ENCODE peak calls at places on chromosomes 1 and 21, in ten cellular contexts. V is neural crest cell, C is MV-4-11, I is SK-MEL-5, A is NCI-H1694 treated with DMSO at 0.1 percent for 48 hours, Z is erythroblast, E is NCI-H2081, Y is colonic mucosa, F is omental fat pad, L is SW 1271. R is an unnamed sample.

GRCh38 chr21:20971296-20971921 is 26.8 kb upstream of the NCAM2 start:
- DNase-seq in I (peak; percentile 71), L (peak; percentile 12), V (peak; percentile 46), Y (peak; percentile 23), C (peak; percentile 59), F (no peak), A (peak; percentile 68), Z (peak; percentile 47), E (peak; percentile 53), R (peak; percentile 32)

GRCh38 chr1:202233824-202234223 is 40.2 kb downstream of the LGR6 start:
- DNase-seq in A (no peak), Y (no peak), Z (no peak), I (no peak), C (no peak), E (no peak), V (no peak), L (no peak), F (no peak), R (no peak)

GRCh38 chr1:29677028-29678024 is 441.0 kb downstream of the PTPRU start:
- DNase-seq in I (no peak), F (no peak), V (no peak), A (peak; percentile 86), Z (no peak), C (no peak), E (no peak), Y (no peak), L (no peak), R (no peak)

GRCh38 chr1:143698016-143698415 is 273.8 kb downstream of the FAM72C start:
- DNase-seq in Y (peak; percentile 77), C (peak; percentile 6), L (no peak), Z (peak; percentile 65), V (no peak), I (peak; percentile 82), F (no peak), A (peak; percentile 13), E (no peak), R (peak; percentile 47)

GRCh38 chr1:155013632-155014031 is 11.0 kb downstream of the ZBTB7B start:
- DNase-seq in Z (peak; percentile 64), C (no peak), A (no peak), I (no peak), Y (peak; percentile 38), L (no peak), E (no peak), V (no peak), F (no peak), R (no peak)

GRCh38 chr1:81547261-81547911 is 253.3 kb upstream of the ADGRL2 start:
- DNase-seq in A (no peak), C (no peak), E (no peak), L (no peak), F (no peak), Y (no peak), Z (no peak), I (peak; percentile 34), V (no peak), R (no peak)

GRCh38 chr1:158115126-158115525 is 65.6 kb upstream of the CD1D start:
- DNase-seq in Y (no peak), A (no peak), I (no peak), F (no peak), L (no peak), C (peak; percentile 61), E (no peak), Z (no peak), V (no peak), R (no peak)

GRCh38 chr1:69648486-69648885 is 80.8 kb downstream of the LRRC7 start:
- DNase-seq in A (peak; percentile 45), L (no peak), C (no peak), Z (no peak), V (no peak), I (no peak), E (peak; percentile 65), Y (no peak), F (no peak), R (no peak)

GRCh38 chr1:207282496-207283380 is 38.7 kb upstream of the CD55 start:
- DNase-seq in E (no peak), V (no peak), C (no peak), Y (peak; percentile 79), Z (no peak), L (no peak), F (no peak), A (no peak), I (no peak), R (no peak)

GRCh38 chr1:86394416-86394815 is 1.7 kb downstream of the ODF2L start:
- DNase-seq in Y (no peak), A (no peak), I (no peak), Z (no peak), V (no peak), F (no peak), L (no peak), C (no peak), E (no peak), R (peak; percentile 16)

GRCh38 chr1:101587749-101588148 is 350.9 kb downstream of the S1PR1 start:
- DNase-seq in F (no peak), I (no peak), L (no peak), A (no peak), E (no peak), V (no peak), Z (no peak), C (no peak), Y (peak; percentile 76), R (no peak)

GRCh38 chr1:107124705-107125104 is 16.1 kb upstream of the NTNG1 start:
- DNase-seq in L (no peak), A (no peak), V (no peak), Y (no peak), Z (no peak), I (no peak), C (no peak), E (no peak), F (no peak), R (no peak)

GRCh38 chr1:172533511-172534116 is 664 bp downstream of the SUCO start:
- DNase-seq in Y (peak; percentile 44), V (peak; percentile 4), L (no peak), C (no peak), I (no peak), F (no peak), A (no peak), E (peak; percentile 40), Z (peak; percentile 77), R (peak; percentile 36)

GRCh38 chr1:202272446-202272845 is 69.3 kb downstream of the UBE2T start:
- DNase-seq in C (no peak), Y (no peak), F (no peak), A (no peak), E (no peak), Z (no peak), I (no peak), L (no peak), V (no peak), R (no peak)

GRCh38 chr1:95916616-95917015 is 682.6 kb downstream of the RWDD3 start:
- DNase-seq in I (peak; percentile 17), Y (no peak), Z (no peak), C (no peak), L (no peak), F (no peak), A (peak; percentile 9), E (peak; percentile 42), V (no peak), R (no peak)

GRCh38 chr1:162859210-162859609 is 1.8 kb downstream of the CCDC190 start:
- DNase-seq in I (no peak), Z (no peak), Y (no peak), E (no peak), L (no peak), V (no peak), A (no peak), F (no peak), C (no peak), R (no peak)

GRCh38 chr1:21956720-21957552 is 19.8 kb upstream of the HSPG2 start:
- DNase-seq in A (no peak), C (no peak), V (no peak), Z (no peak), L (no peak), Y (peak; percentile 78), E (peak; percentile 21), I (no peak), F (no peak), R (no peak)

GRCh38 chr1:115927971-115928370 is 48.3 kb upstream of the SLC22A15 start:
- DNase-seq in I (no peak), V (no peak), C (no peak), A (no peak), F (no peak), L (no peak), Y (no peak), E (no peak), Z (no peak), R (no peak)

GRCh38 chr1:234111458-234112142 is 207.1 kb downstream of the SLC35F3 start:
- DNase-seq in I (peak; percentile 55), Y (no peak), L (peak; percentile 10), E (peak; percentile 45), V (peak; percentile 31), A (no peak), F (no peak), C (no peak), Z (no peak), R (peak; percentile 79)

GRCh38 chr1:228319352-228320088 is 87.1 kb downstream of the TRIM11 start:
- DNase-seq in Z (no peak), F (no peak), E (no peak), A (no peak), Y (no peak), V (no peak), C (no peak), I (no peak), L (no peak), R (no peak)

GRCh38 chr1:172107261-172107820 is 266.0 kb downstream of the DNM3 start:
- DNase-seq in C (no peak), Z (no peak), L (no peak), Y (no peak), E (no peak), I (no peak), A (no peak), V (no peak), F (no peak), R (peak; percentile 59)

GRCh38 chr1:203589201-203589600 is 37.4 kb upstream of the ATP2B4 start:
- DNase-seq in I (peak; percentile 34), A (no peak), Z (no peak), F (no peak), V (no peak), C (no peak), L (no peak), E (peak; percentile 36), Y (no peak), R (no peak)

GRCh38 chr1:61403863-61404615 is 320.9 kb downstream of the TM2D1 start:
- DNase-seq in Y (peak; percentile 25), E (no peak), L (no peak), F (no peak), Z (no peak), I (peak; percentile 93), A (no peak), V (no peak), C (peak; percentile 27), R (no peak)

GRCh38 chr1:213414346-213414745 is 363.3 kb downstream of the RPS6KC1 start:
- DNase-seq in E (no peak), A (no peak), I (no peak), Y (no peak), C (no peak), L (no peak), F (no peak), V (no peak), Z (no peak), R (no peak)

GRCh38 chr1:19643113-19643512 is 998 bp upstream of the NBL1 start:
- DNase-seq in I (peak; percentile 61), C (no peak), F (no peak), Y (peak; percentile 92), V (no peak), Z (no peak), E (no peak), L (no peak), A (no peak), R (no peak)

GRCh38 chr1:187046293-187046692 is 217.5 kb downstream of the PLA2G4A start:
- DNase-seq in Y (no peak), A (no peak), C (no peak), I (no peak), Z (no peak), L (no peak), F (no peak), V (no peak), E (no peak), R (peak; percentile 39)

GRCh38 chr1:246727594-246727993 is 3.4 kb downstream of the SCCPDH start:
- DNase-seq in V (no peak), Z (no peak), L (no peak), Y (no peak), F (no peak), I (no peak), E (no peak), A (no peak), C (no peak), R (no peak)

GRCh38 chr1:175820456-175820855 is 77.1 kb upstream of the TNR start:
- DNase-seq in Z (no peak), V (no peak), Y (no peak), A (no peak), C (peak; percentile 57), E (no peak), F (no peak), L (no peak), I (no peak), R (no peak)

R was measured in G401.